ENCODE peak calls at places on chromosomes 7 and 10, in nine cellular contexts. C is HT1080; G is coronary artery; D is activated CD8-positive, alpha-beta memory T cell treated with anti-CD3 and anti-CD28 coated beads, Interleukin-2, amount 10 ng/mL, durations not matched to agents 7 days and 5 days; S is A549; B is stimulated activated naive CD4-positive, alpha-beta T cell treated with Interleukin-2 at 50 U/mL for 16 hours; U is fibroblast of lung; J is NCI-H510A treated with DMSO at 0.1 percent for 48 hours; T is adipocyte. Y is an unnamed sample.

GRCh38 chr10:23694446-23694920 is 255.6 kb downstream of the OTUD1 start:
- DNase-seq in C (no peak), G (no peak), D (no peak), S (no peak), B (no peak), U (peak; percentile 4), J (no peak), T (no peak), Y (no peak)

GRCh38 chr10:96397902-96398301 is 39.1 kb upstream of the OPALIN start:
- DNase-seq in C (no peak), G (no peak), D (no peak), S (no peak), B (no peak), U (no peak), J (no peak), T (no peak), Y (no peak)

GRCh38 chr10:1022413-1022812 is 3.2 kb downstream of the IDI2 start:
- DNase-seq in C (no peak), G (no peak), D (no peak), S (no peak), B (no peak), U (no peak), J (no peak), T (no peak), Y (no peak)

GRCh38 chr10:103851261-103851660 is 4.1 kb downstream of the SH3PXD2A start:
- DNase-seq in C (no peak), G (no peak), D (no peak), S (no peak), B (no peak), U (no peak), J (no peak), T (no peak), Y (no peak)

GRCh38 chr7:18546576-18546975 is 51.0 kb downstream of the HDAC9 start:
- DNase-seq in C (no peak), G (no peak), D (no peak), S (no peak), B (no peak), U (no peak), J (no peak), T (no peak), Y (no peak)

GRCh38 chr7:157472311-157473050 is 135.7 kb downstream of the DNAJB6 start:
- DNase-seq in C (no peak), G (no peak), D (no peak), S (no peak), B (no peak), U (no peak), J (no peak), T (no peak), Y (no peak)

GRCh38 chr7:151252961-151253691 is 4.6 kb upstream of the SMARCD3 start:
- DNase-seq in C (no peak), G (no peak), D (no peak), S (no peak), B (no peak), U (no peak), J (no peak), T (peak; percentile 37), Y (no peak)

GRCh38 chr10:99375444-99375843 is 46.3 kb downstream of the CNNM1 start:
- DNase-seq in C (no peak), G (no peak), D (no peak), S (no peak), B (no peak), U (peak; percentile 27), J (no peak), T (no peak), Y (no peak)

GRCh38 chr7:47783456-47784240 is 164.6 kb downstream of the PKD1L1 start:
- DNase-seq in C (peak; percentile 92), G (no peak), D (no peak), S (peak; percentile 40), B (no peak), U (peak; percentile 99), J (no peak), T (peak; percentile 94), Y (no peak)

GRCh38 chr7:129635300-129636029 is 23.9 kb downstream of the NRF1 start:
- DNase-seq in C (peak; percentile 65), G (no peak), D (peak; percentile 79), S (peak; percentile 79), B (peak; percentile 63), U (peak; percentile 69), J (peak; percentile 63), T (peak; percentile 85), Y (peak; percentile 49)

GRCh38 chr7:40965016-40965415 is 737.9 kb downstream of the INHBA start:
- DNase-seq in C (no peak), G (no peak), D (no peak), S (no peak), B (no peak), U (no peak), J (no peak), T (no peak), Y (no peak)

GRCh38 chr10:50991496-50992355 is 82.6 kb upstream of the PRKG1 start:
- DNase-seq in C (peak; percentile 11), G (peak; percentile 87), D (no peak), S (no peak), B (no peak), U (peak; percentile 9), J (no peak), T (peak; percentile 74), Y (no peak)

GRCh38 chr7:142438923-142439515 is 181.2 kb upstream of the PRSS58 start:
- DNase-seq in C (no peak), G (no peak), D (no peak), S (no peak), B (no peak), U (peak; percentile 29), J (no peak), T (no peak), Y (no peak)

GRCh38 chr7:140263277-140263676 is 86.5 kb upstream of the KDM7A start:
- DNase-seq in C (no peak), G (no peak), D (peak; percentile 74), S (no peak), B (no peak), U (no peak), J (no peak), T (no peak), Y (no peak)

GRCh38 chr10:67256984-67257383 is 331.1 kb downstream of the LRRTM3 start:
- DNase-seq in C (no peak), G (no peak), D (no peak), S (no peak), B (no peak), U (peak; percentile 45), J (no peak), T (peak; percentile 46), Y (no peak)

GRCh38 chr10:79329529-79329928 is 17.7 kb upstream of the PPIF start:
- DNase-seq in C (no peak), G (no peak), D (no peak), S (no peak), B (no peak), U (no peak), J (no peak), T (no peak), Y (no peak)

GRCh38 chr7:139714163-139714901 is 63.5 kb downstream of the HIPK2 start:
- DNase-seq in C (no peak), G (peak; percentile 72), D (no peak), S (no peak), B (no peak), U (no peak), J (no peak), T (no peak), Y (no peak)

GRCh38 chr10:124285587-124286527 is 132.9 kb downstream of the OAT start:
- DNase-seq in C (no peak), G (no peak), D (no peak), S (no peak), B (no peak), U (no peak), J (no peak), T (peak; percentile 60), Y (no peak)

GRCh38 chr10:103549349-103549685 is 55.8 kb downstream of the NEURL1 start:
- DNase-seq in C (no peak), G (peak; percentile 57), D (no peak), S (no peak), B (no peak), U (no peak), J (no peak), T (no peak), Y (no peak)

GRCh38 chr10:78879621-78880020 is 189.1 kb upstream of the ZMIZ1 start:
- DNase-seq in C (no peak), G (no peak), D (no peak), S (no peak), B (no peak), U (no peak), J (no peak), T (no peak), Y (no peak)